ENCODE peak calls at places on chromosomes 2 and 18, in six cellular contexts. V is mucosa of descending colon; Z is Jurkat, Clone E6-1; P is endothelial cell; G is NCI-H2171; B is AG08396. R is an unnamed sample.

GRCh38 chr2:214808481-214808931 is 977 bp downstream of the BARD1 start:
- DNase-seq in Z (no peak), G (no peak), B (no peak), P (no peak), V (no peak), R (no peak)

GRCh38 chr2:162013514-162014205 is 60.4 kb downstream of the DPP4 start:
- DNase-seq in Z (no peak), V (no peak), B (no peak), G (no peak), P (no peak), R (no peak)

GRCh38 chr2:113282747-113283533 is 4.2 kb upstream of the PAX8 start:
- DNase-seq in V (peak; percentile 66), B (no peak), P (no peak), Z (no peak), G (no peak), R (no peak)

GRCh38 chr2:2573658-2574293 is 242.7 kb upstream of the MYT1L start:
- DNase-seq in Z (peak; percentile 31), V (no peak), P (no peak), B (no peak), G (no peak), R (no peak)

GRCh38 chr2:216109962-216110614 is 940 bp downstream of the XRCC5 start:
- DNase-seq in Z (peak; percentile 46), B (peak; percentile 14), V (no peak), P (no peak), G (no peak), R (no peak)

GRCh38 chr18:7600528-7601248 is 33.6 kb downstream of the PTPRM start:
- DNase-seq in V (no peak), Z (no peak), B (no peak), P (no peak), G (no peak), R (no peak)

GRCh38 chr2:86622409-86622877 is 1.2 kb downstream of the RNF103 start:
- DNase-seq in P (peak; percentile 31), V (peak; percentile 62), G (no peak), B (peak; percentile 17), Z (no peak), R (peak; percentile 14)

GRCh38 chr2:10964076-10964812 is 52.5 kb downstream of the KCNF1 start:
- DNase-seq in B (peak; percentile 69), V (no peak), Z (no peak), P (no peak), G (no peak), R (no peak)

GRCh38 chr2:2743164-2743571 is 412.1 kb upstream of the MYT1L start:
- DNase-seq in Z (no peak), G (peak; percentile 38), B (peak; percentile 22), P (no peak), V (peak; percentile 24), R (no peak)

GRCh38 chr2:7725850-7726242 is 808.6 kb downstream of the RNF144A start:
- DNase-seq in G (no peak), Z (no peak), B (no peak), V (no peak), P (no peak), R (no peak)

GRCh38 chr2:145764631-145765030 is 1244.7 kb upstream of the ZEB2 start:
- DNase-seq in G (peak; percentile 96), P (no peak), B (no peak), V (no peak), Z (no peak), R (no peak)

GRCh38 chr18:51323941-51324340 is 126.5 kb upstream of the MEX3C start:
- DNase-seq in V (no peak), G (no peak), B (no peak), Z (no peak), P (no peak), R (no peak)

GRCh38 chr18:44733069-44733753 is 52.5 kb downstream of the SETBP1 start:
- DNase-seq in P (no peak), Z (peak; percentile 9), G (no peak), B (peak; percentile 81), V (no peak), R (no peak)

R was measured in neuronal stem cell.